ENCODE peak calls at places on chromosomes 5 and 9, in eight cellular contexts. M is ovary, T is fibroblast of lung, Y is brain microvascular endothelial cell, B is IMR-90, G is sigmoid colon, N is HCT116, U is colonic mucosa. S is an unnamed sample. For H3K27me3, the result is how much of the 10 kb centered on the place peaks cover.

GRCh38 chr9:124381073-124381945 is 33.9 kb downstream of the PSMB7 start:
- DNase-seq in M (no peak), T (no peak), Y (peak), B (peak), G (no peak), N (no peak), U (no peak), S (no peak)

GRCh38 chr9:116574027-116574679 is 113.0 kb upstream of the TRIM32 start:
- DNase-seq in M (no peak), T (no peak), Y (no peak), B (peak), G (no peak), N (no peak), U (peak), S (no peak)

GRCh38 chr9:37575921-37576721 is at the start of gene FBXO10:
- DNase-seq in M (peak), T (peak), Y (peak), B (peak), G (peak), N (no peak), U (peak), S (no peak)

GRCh38 chr9:105329729-105330082 is 85.3 kb downstream of the SLC44A1 start:
- DNase-seq in M (no peak), T (peak), Y (no peak), B (no peak), G (no peak), N (no peak), U (no peak), S (no peak)

GRCh38 chr5:8685704-8686103 is 816.8 kb downstream of the MTRR start:
- DNase-seq in M (no peak), T (no peak), Y (no peak), B (no peak), G (no peak), N (no peak), U (no peak), S (no peak)

GRCh38 chr5:106525438-106525837 is 1145.3 kb downstream of the EFNA5 start:
- DNase-seq in M (no peak), T (no peak), Y (no peak), B (no peak), G (no peak), N (no peak), U (no peak), S (no peak)

GRCh38 chr9:124010665-124011321 is 775 bp upstream of the LHX2 start:
- DNase-seq in M (no peak), T (no peak), Y (no peak), B (no peak), G (no peak), N (no peak), U (no peak), S (no peak)

GRCh38 chr9:5628183-5628529 is 751 bp upstream of the RIC1 start:
- DNase-seq in M (no peak), T (no peak), Y (no peak), B (no peak), G (no peak), N (no peak), U (no peak), S (no peak)

GRCh38 chr5:43174586-43174985 is 17.4 kb upstream of the NIM1K start:
- DNase-seq in M (no peak), T (no peak), Y (no peak), B (no peak), G (no peak), N (no peak), U (no peak), S (no peak)

GRCh38 chr5:35198096-35198495 is 32.2 kb downstream of the PRLR start:
- DNase-seq in M (peak), T (peak), Y (peak), B (peak), G (no peak), N (no peak), U (peak), S (no peak)

GRCh38 chr9:95125652-95126051 is 191.9 kb downstream of the FANCC start:
- DNase-seq in M (no peak), T (no peak), Y (no peak), B (no peak), G (peak), N (no peak), U (no peak), S (no peak)

GRCh38 chr9:132041825-132042224 is 37.8 kb downstream of the MED27 start:
- DNase-seq in M (no peak), T (no peak), Y (no peak), B (no peak), G (no peak), N (no peak), U (no peak), S (no peak)

GRCh38 chr9:36903541-36904435 is 130.3 kb downstream of the PAX5 start:
- DNase-seq in M (no peak), T (peak), Y (peak), B (peak), G (no peak), N (peak), U (no peak), S (no peak)

GRCh38 chr9:76203373-76203772 is 190.9 kb downstream of the RFK start:
- DNase-seq in M (peak), T (no peak), Y (no peak), B (no peak), G (no peak), N (no peak), U (peak), S (no peak)

GRCh38 chr5:145554399-145554798 is 280.7 kb downstream of the PRELID2 start:
- DNase-seq in M (no peak), T (peak), Y (peak), B (peak), G (no peak), N (peak), U (no peak), S (no peak)

GRCh38 chr5:55926476-55926875 is 68.3 kb downstream of the IL6ST start:
- DNase-seq in M (no peak), T (no peak), Y (no peak), B (no peak), G (no peak), N (no peak), U (no peak), S (no peak)

GRCh38 chr9:106177216-106177615 is 482.9 kb downstream of the TMEM38B start:
- DNase-seq in M (no peak), T (no peak), Y (no peak), B (no peak), G (no peak), N (no peak), U (no peak), S (no peak)

GRCh38 chr5:173902334-173902733 is 14.2 kb downstream of the CPEB4 start:
- DNase-seq in M (no peak), T (no peak), Y (no peak), B (no peak), G (no peak), N (no peak), U (no peak), S (no peak)

GRCh38 chr5:38417658-38418017 is 138.8 kb downstream of the LIFR start:
- DNase-seq in M (no peak), T (no peak), Y (no peak), B (no peak), G (no peak), N (no peak), U (no peak), S (no peak)

GRCh38 chr5:135184646-135185045 is 150.6 kb upstream of the PITX1 start:
- DNase-seq in M (no peak), T (no peak), Y (no peak), B (no peak), G (no peak), N (no peak), U (no peak), S (no peak)

GRCh38 chr5:135182675-135183074 is 148.6 kb upstream of the PITX1 start:
- DNase-seq in M (no peak), T (no peak), Y (no peak), B (no peak), G (no peak), N (no peak), U (no peak), S (no peak)

GRCh38 chr5:135179308-135179980 is 145.4 kb upstream of the PITX1 start:
- DNase-seq in M (no peak), T (no peak), Y (no peak), B (no peak), G (no peak), N (no peak), U (no peak), S (no peak)

GRCh38 chr5:135183464-135183863 is 149.4 kb upstream of the PITX1 start:
- DNase-seq in M (no peak), T (no peak), Y (no peak), B (no peak), G (no peak), N (no peak), U (no peak), S (no peak)

DNA sequence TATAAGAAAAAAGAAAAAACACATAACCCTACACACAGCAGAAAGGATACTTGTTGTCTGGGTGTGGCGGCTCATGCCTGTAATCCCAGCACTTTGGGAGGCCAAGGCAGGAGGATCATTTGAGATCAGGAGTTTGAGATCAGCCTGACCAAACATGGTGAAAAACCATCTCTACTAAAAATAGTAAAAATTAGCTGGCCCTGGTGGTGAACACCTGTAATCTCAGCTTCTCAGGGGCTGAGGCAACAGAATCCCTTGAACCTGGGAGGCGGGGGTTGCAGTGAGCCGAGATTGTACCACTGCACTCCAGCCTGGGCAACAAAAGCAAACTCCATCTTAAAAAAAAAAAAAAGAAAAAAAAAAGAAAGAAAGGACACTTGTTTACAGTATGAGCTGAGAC is 147.6 kb upstream of the PITX1 start:
- DNase-seq in M (no peak), T (no peak), Y (no peak), B (no peak), G (no peak), N (no peak), U (no peak), S (no peak)
- TF ChIP-seq CTCF in M (no peak), T (no peak), Y (peak), B (no peak), G (no peak), N (peak), U (no peak), S (no peak)

DNA sequence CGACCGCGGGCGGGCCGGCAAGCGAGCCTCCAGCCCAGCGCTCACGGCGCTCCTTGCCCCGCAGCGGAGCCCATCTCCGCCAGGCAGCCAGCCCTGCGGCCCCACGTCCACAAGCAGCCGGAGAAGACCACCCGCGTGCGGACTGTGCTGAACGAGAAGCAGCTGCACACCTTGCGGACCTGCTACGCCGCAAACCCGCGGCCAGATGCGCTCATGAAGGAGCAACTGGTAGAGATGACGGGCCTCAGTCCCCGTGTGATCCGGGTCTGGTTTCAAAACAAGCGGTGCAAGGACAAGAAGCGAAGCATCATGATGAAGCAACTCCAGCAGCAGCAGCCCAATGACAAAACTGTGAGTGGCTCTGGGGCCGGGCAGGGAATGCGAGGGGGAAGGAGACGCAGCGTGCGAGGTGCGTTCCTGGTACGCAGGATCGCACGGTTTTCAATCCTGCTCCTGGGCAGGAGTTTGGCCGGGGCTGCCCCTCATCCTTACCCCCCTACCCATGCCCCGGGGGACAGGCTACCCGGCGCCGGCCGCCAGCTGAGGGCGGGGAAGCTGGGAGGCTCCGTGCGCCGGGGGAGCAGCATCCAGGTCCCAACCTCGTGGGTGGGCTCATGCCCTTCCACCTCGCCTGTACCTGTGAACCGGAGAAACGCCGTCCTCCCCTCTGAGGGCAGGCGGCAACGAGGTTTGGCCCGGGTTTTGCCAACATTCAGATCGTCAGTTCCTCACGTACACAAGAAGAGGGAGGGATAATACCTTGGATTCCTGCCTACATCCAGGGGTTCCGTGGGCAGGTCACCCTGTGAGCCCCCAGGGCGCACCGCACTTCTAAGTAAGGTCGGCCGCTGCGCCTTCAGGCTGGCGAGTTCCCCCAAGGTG is 6.6 kb downstream of the ISL1 start:
- DNase-seq in M (no peak), T (no peak), Y (no peak), B (no peak), G (no peak), N (no peak), U (no peak), S (no peak)
- H3K4me3 ChIP-seq in M (no peak), T (peak), Y (peak), B (no peak), G (peak), N (no peak), U (no peak), S (peak)

GRCh38 chr5:1007681-1008450 is 736 bp upstream of the NKD2 start:
- DNase-seq in M (peak), T (no peak), Y (no peak), B (no peak), G (peak), N (no peak), U (peak), S (no peak)

GRCh38 chr5:1007221-1007680 is 1.4 kb upstream of the NKD2 start:
- DNase-seq in M (peak), T (no peak), Y (no peak), B (no peak), G (peak), N (no peak), U (peak), S (no peak)

GRCh38 chr5:1005904-1006655 is 2.5 kb upstream of the NKD2 start:
- DNase-seq in M (peak), T (no peak), Y (no peak), B (no peak), G (peak), N (no peak), U (peak), S (no peak)

GRCh38 chr5:1005362-1005851 is 3.2 kb upstream of the NKD2 start:
- DNase-seq in M (peak), T (no peak), Y (no peak), B (no peak), G (peak), N (no peak), U (peak), S (no peak)

DNA sequence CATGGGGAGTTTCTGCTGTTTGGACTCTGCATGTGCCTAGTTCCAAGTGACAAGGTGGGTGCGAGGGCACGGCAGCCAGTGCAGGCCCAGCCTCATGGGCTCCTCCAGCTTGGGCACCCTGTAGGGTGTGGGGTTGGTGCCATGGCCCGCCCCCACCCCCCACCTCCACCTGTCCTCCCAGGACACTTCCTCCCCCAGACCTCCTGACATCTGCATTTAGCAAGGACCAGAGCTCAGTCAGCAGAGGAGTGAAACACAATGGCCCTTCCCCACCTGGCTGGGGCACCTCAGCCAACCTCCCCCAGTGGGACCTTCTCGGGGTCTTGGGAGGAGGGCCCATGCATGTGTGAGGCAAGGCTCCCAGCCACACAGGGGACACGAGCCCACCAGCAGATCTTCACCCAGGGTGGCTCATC is 1.9 kb upstream of the NKD2 start:
- DNase-seq in M (peak), T (no peak), Y (no peak), B (no peak), G (peak), N (no peak), U (no peak), S (no peak)
- H3K27me3 ChIP-seq in M (under half), T (under half), Y (half or more), B (half or more), G (under half), N (under half), U (half or more), S (under half)

GRCh38 chr5:142175039-142175438 is 66.5 kb downstream of the NDFIP1 start:
- DNase-seq in M (no peak), T (no peak), Y (no peak), B (no peak), G (no peak), N (no peak), U (no peak), S (no peak)

GRCh38 chr5:142168365-142168764 is 59.8 kb downstream of the NDFIP1 start:
- DNase-seq in M (no peak), T (no peak), Y (no peak), B (no peak), G (no peak), N (no peak), U (no peak), S (no peak)

GRCh38 chr5:142167458-142167857 is 58.9 kb downstream of the NDFIP1 start:
- DNase-seq in M (no peak), T (no peak), Y (no peak), B (no peak), G (no peak), N (no peak), U (no peak), S (no peak)

GRCh38 chr5:142170254-142170953 is 61.8 kb downstream of the NDFIP1 start:
- DNase-seq in M (no peak), T (no peak), Y (no peak), B (no peak), G (no peak), N (no peak), U (no peak), S (no peak)

GRCh38 chr5:142171270-142171669 is 62.7 kb downstream of the NDFIP1 start:
- DNase-seq in M (no peak), T (no peak), Y (no peak), B (no peak), G (no peak), N (no peak), U (no peak), S (no peak)
- TF ChIP-seq CTCF in M (no peak), T (no peak), Y (peak), B (no peak), G (no peak), N (no peak), U (no peak), S (no peak)